ENCODE peak calls at places on chromosomes 4 and X, in eight cellular contexts. H, Y, S, N, R, K, T and I are unnamed samples.

GRCh38 chr4:186104895-186105720 is 604 bp downstream of the FAM149A start:
- DNase-seq in S (no peak), N (no peak), T (peak; percentile 5), K (no peak), Y (no peak), R (no peak), H (peak; percentile 39), I (no peak)

GRCh38 chrX:9745417-9746115 is 20.1 kb downstream of the GPR143 start:
- DNase-seq in H (no peak), T (peak; percentile 20), Y (no peak), S (peak; percentile 48), N (no peak), K (no peak), R (peak; percentile 22), I (no peak)

GRCh38 chr4:125951275-125951887 is 636.6 kb downstream of the FAT4 start:
- DNase-seq in N (no peak), S (peak; percentile 83), T (peak; percentile 1), H (no peak), R (no peak), Y (no peak), K (no peak), I (no peak)

GRCh38 chr4:55008166-55009056 is 117.0 kb downstream of the KDR start:
- DNase-seq in Y (no peak), K (no peak), S (no peak), H (no peak), N (no peak), T (no peak), R (no peak), I (no peak)

GRCh38 chrX:129957241-129958099 is 25.0 kb upstream of the BCORL1 start:
- DNase-seq in H (peak; percentile 51), T (peak; percentile 40), S (peak; percentile 20), Y (no peak), K (peak; percentile 20), R (peak; percentile 77), N (peak; percentile 45), I (peak; percentile 34)

GRCh38 chr4:142091691-142092182 is 455.4 kb downstream of the IL15 start:
- DNase-seq in T (peak; percentile 81), N (no peak), S (peak; percentile 100), Y (no peak), R (no peak), K (no peak), H (no peak), I (no peak)

GRCh38 chr4:183807420-183808101 is 97.5 kb upstream of the STOX2 start:
- DNase-seq in Y (no peak), H (no peak), S (no peak), R (no peak), N (no peak), K (no peak), T (no peak), I (no peak)

GRCh38 chr4:160319221-160319867 is 1216.5 kb downstream of the RAPGEF2 start:
- DNase-seq in H (peak; percentile 27), T (peak; percentile 74), K (no peak), R (no peak), N (no peak), Y (no peak), S (no peak), I (no peak)

GRCh38 chrX:1075741-1076140 is 136.7 kb downstream of the CRLF2 start:
- DNase-seq in H (no peak), R (no peak), Y (no peak), N (no peak), T (no peak), K (no peak), S (no peak), I (no peak)

GRCh38 chr4:86414686-86415085 is 54.8 kb upstream of the MAPK10 start:
- DNase-seq in K (no peak), S (no peak), Y (no peak), H (no peak), T (peak; percentile 20), N (no peak), R (no peak), I (no peak)

GRCh38 chrX:110786486-110786885 is 9.1 kb downstream of the CHRDL1 start:
- DNase-seq in K (no peak), S (no peak), R (no peak), H (no peak), Y (no peak), T (peak; percentile 0), N (no peak), I (no peak)

GRCh38 chrX:153560000-153560399 is 38.9 kb downstream of the CCNQ start:
- DNase-seq in Y (no peak), N (no peak), H (no peak), K (no peak), R (no peak), S (no peak), T (peak; percentile 43), I (no peak)

GRCh38 chrX:54891573-54891972 is 29.1 kb upstream of the TRO start:
- DNase-seq in N (peak; percentile 13), R (peak; percentile 34), Y (no peak), H (peak; percentile 21), T (peak; percentile 67), K (no peak), S (peak; percentile 53), I (peak; percentile 4)

GRCh38 chr4:89000844-89001360 is 56.1 kb downstream of the FAM13A start:
- DNase-seq in N (no peak), H (peak; percentile 16), R (no peak), S (peak; percentile 46), T (peak; percentile 78), K (peak; percentile 89), Y (no peak), I (peak; percentile 82)

GRCh38 chr4:72522440-72522839 is 46.6 kb downstream of the ADAMTS3 start:
- DNase-seq in K (no peak), R (no peak), H (no peak), S (no peak), T (no peak), N (no peak), Y (no peak), I (no peak)

GRCh38 chr4:170497729-170498128 is 408.0 kb upstream of the AADAT start:
- DNase-seq in Y (no peak), N (no peak), T (peak; percentile 9), S (no peak), H (no peak), R (no peak), K (no peak), I (no peak)

GRCh38 chr4:70838400-70838971 is 1.2 kb downstream of the GRSF1 start:
- DNase-seq in T (peak; percentile 39), Y (no peak), S (peak; percentile 36), R (no peak), K (peak; percentile 30), N (no peak), H (no peak), I (no peak)

GRCh38 chr4:47106561-47106960 is 75.2 kb downstream of the GABRB1 start:
- DNase-seq in R (no peak), H (no peak), S (peak; percentile 22), K (no peak), Y (no peak), N (no peak), T (peak; percentile 25), I (no peak)

GRCh38 chrX:33339219-33339618 is 127.9 kb upstream of the DMD start:
- DNase-seq in K (no peak), S (peak; percentile 2), R (no peak), H (peak; percentile 0), Y (no peak), T (peak; percentile 12), N (no peak), I (no peak)

GRCh38 chr4:17512973-17513665 is 1.2 kb upstream of the QDPR start:
- DNase-seq in K (no peak), R (no peak), N (no peak), Y (no peak), H (no peak), S (no peak), T (no peak), I (no peak)

GRCh38 chr4:7425591-7426468 is 8.9 kb downstream of the PSAPL1 start:
- DNase-seq in S (no peak), K (no peak), Y (no peak), R (no peak), H (no peak), N (no peak), T (no peak), I (no peak)

GRCh38 chrX:118496763-118497079 is 1.1 kb downstream of the DOCK11 start:
- DNase-seq in K (no peak), Y (no peak), S (no peak), N (no peak), T (no peak), H (no peak), R (peak; percentile 9), I (no peak)

GRCh38 chrX:16869393-16870094 is 618 bp downstream of the RBBP7 start:
- DNase-seq in T (no peak), H (peak; percentile 67), K (peak; percentile 5), R (peak; percentile 66), N (peak; percentile 39), S (no peak), Y (no peak), I (peak; percentile 9)

GRCh38 chr4:76301068-76301774 is 5.3 kb upstream of the STBD1 start:
- DNase-seq in R (no peak), H (peak; percentile 35), T (peak; percentile 88), N (peak; percentile 51), S (peak; percentile 64), Y (peak; percentile 67), K (peak; percentile 56), I (no peak)

GRCh38 chr4:124883642-124884041 is 171.1 kb upstream of the ANKRD50 start:
- DNase-seq in R (no peak), N (no peak), T (peak; percentile 76), H (no peak), K (no peak), Y (no peak), S (peak; percentile 53), I (no peak)

GRCh38 chr4:169968999-169969398 is 57.2 kb downstream of the MFAP3L start:
- DNase-seq in K (no peak), S (peak; percentile 69), R (no peak), Y (peak; percentile 32), T (peak; percentile 39), N (no peak), H (no peak), I (no peak)

GRCh38 chrX:39814391-39814790 is 283.4 kb downstream of the BCOR start:
- DNase-seq in K (no peak), T (no peak), S (peak; percentile 38), Y (no peak), R (peak; percentile 53), N (peak; percentile 13), H (peak; percentile 13), I (no peak)

GRCh38 chr4:105990933-105991332 is 95.7 kb downstream of the NPNT start:
- DNase-seq in S (peak; percentile 72), H (peak; percentile 86), N (no peak), R (no peak), K (no peak), Y (no peak), T (peak; percentile 84), I (no peak)

GRCh38 chrX:100747090-100747489 is 15.2 kb upstream of the SYTL4 start:
- DNase-seq in N (no peak), H (no peak), Y (no peak), K (no peak), T (peak; percentile 47), R (no peak), S (no peak), I (no peak)

GRCh38 chr4:168711197-168712120 is 214.6 kb downstream of the PALLD start:
- DNase-seq in H (no peak), K (no peak), R (no peak), Y (no peak), N (no peak), T (peak; percentile 39), S (peak; percentile 88), I (no peak)

GRCh38 chr4:59612235-59612634 is 1587.9 kb upstream of the ADGRL3 start:
- DNase-seq in H (no peak), R (no peak), K (no peak), N (no peak), Y (peak; percentile 11), T (peak; percentile 90), S (peak; percentile 80), I (no peak)

GRCh38 chr4:182143086-182143821 is 99.9 kb upstream of the TENM3 start:
- DNase-seq in H (no peak), R (no peak), S (peak; percentile 6), N (no peak), T (peak; percentile 25), Y (no peak), K (no peak), I (no peak)

GRCh38 chrX:40473460-40474204 is 107.1 kb upstream of the ATP6AP2 start:
- DNase-seq in R (no peak), N (no peak), K (no peak), T (no peak), S (no peak), H (no peak), Y (no peak), I (no peak)

GRCh38 chr4:16019666-16020065 is 56.7 kb upstream of the FGFBP2 start:
- DNase-seq in R (no peak), K (no peak), S (peak; percentile 52), H (no peak), Y (no peak), N (no peak), T (no peak), I (no peak)